ENCODE peak calls at places on chromosomes 12 and 14, in five cellular contexts. Q is NCI-H1092; C is sciatic nerve; D is tibial artery; Z is stimulated activated CD8-positive, alpha-beta memory T cell treated with anti-CD3 and anti-CD28 coated beads, Interleukin-4, amount 100 ng/mL, for 4 hours. I is an unnamed sample.

GRCh38 chr12:3732901-3733300 is 20.0 kb downstream of the CRACR2A start:
- DNase-seq in Q (no peak), C (no peak), D (no peak), Z (no peak), I (no peak)

GRCh38 chr12:19946549-19946948 is 421.8 kb upstream of the PDE3A start:
- DNase-seq in Q (no peak), C (no peak), D (peak), Z (no peak), I (no peak)

GRCh38 chr14:33809456-33809855 is 141.4 kb downstream of the EGLN3 start:
- DNase-seq in Q (no peak), C (no peak), D (no peak), Z (no peak), I (no peak)

GRCh38 chr14:24157331-24157730 is 3.7 kb upstream of the IRF9 start:
- DNase-seq in Q (no peak), C (no peak), D (no peak), Z (no peak), I (no peak)

GRCh38 chr14:33127531-33127930 is 188.9 kb downstream of the NPAS3 start:
- DNase-seq in Q (no peak), C (no peak), D (no peak), Z (no peak), I (no peak)

GRCh38 chr12:59396519-59396918 is 199.3 kb upstream of the SLC16A7 start:
- DNase-seq in Q (no peak), C (no peak), D (no peak), Z (no peak), I (no peak)

GRCh38 chr12:3311027-3311402 is 180.0 kb upstream of the PRMT8 start:
- DNase-seq in Q (no peak), C (no peak), D (no peak), Z (no peak), I (no peak)

GRCh38 chr12:49866859-49867579 is 24.1 kb upstream of the BCDIN3D start:
- DNase-seq in Q (peak), C (peak), D (peak), Z (peak), I (no peak)

GRCh38 chr12:111451649-111452129 is 46.0 kb downstream of the SH2B3 start:
- DNase-seq in Q (no peak), C (no peak), D (peak), Z (no peak), I (no peak)

GRCh38 chr12:94940771-94941170 is 62.7 kb downstream of the NDUFA12 start:
- DNase-seq in Q (no peak), C (no peak), D (no peak), Z (no peak), I (no peak)

GRCh38 chr12:113142173-113142885 is 6.8 kb upstream of the RASAL1 start:
- DNase-seq in Q (no peak), C (peak), D (peak), Z (no peak), I (no peak)

GRCh38 chr14:55272922-55273321 is 1.7 kb downstream of the FBXO34 start:
- DNase-seq in Q (no peak), C (no peak), D (no peak), Z (no peak), I (no peak)

GRCh38 chr12:128992116-128992515 is 138.8 kb downstream of the GLT1D1 start:
- DNase-seq in Q (no peak), C (no peak), D (no peak), Z (no peak), I (no peak)

GRCh38 chr12:57158665-57159064 is 11.2 kb upstream of the LRP1-AS start:
- DNase-seq in Q (no peak), C (no peak), D (no peak), Z (no peak), I (no peak)

GRCh38 chr14:89498836-89499235 is 81.8 kb upstream of the FOXN3 start:
- DNase-seq in Q (no peak), C (no peak), D (no peak), Z (no peak), I (no peak)

GRCh38 chr12:12070674-12071661 is at the start of gene BCL2L14:
- DNase-seq in Q (no peak), C (no peak), D (no peak), Z (no peak), I (no peak)

GRCh38 chr12:24482882-24483604 is 465.9 kb downstream of the BCAT1 start:
- DNase-seq in Q (no peak), C (no peak), D (no peak), Z (no peak), I (no peak)

GRCh38 chr12:80794506-80794905 is 77.8 kb downstream of the MYF5 start:
- DNase-seq in Q (no peak), C (no peak), D (no peak), Z (no peak), I (no peak)

I was measured in SHP77 treated with DMSO at 0.1 percent for 48 hours.